ENCODE peak calls at places on chromosomes 16 and 17, in ten cellular contexts. One of them, this sample, is unnamed.

GRCh38 chr17:77602883-77603640 is 355.4 kb upstream of the TNRC6C start:
- DNase-seq in esophagus squamous epithelium: no peak
- DNase-seq in thoracic aorta: no peak
- DNase-seq in A172: no peak
- DNase-seq in mucosa of descending colon: no peak
- DNase-seq in mesothelial cell of epicardium: no peak
- DNase-seq in left kidney: no peak
- DNase-seq in skeletal muscle cell: no peak
- DNase-seq in stromal cell of bone marrow: no peak
- DNase-seq in activated CD4-positive, alpha-beta T cell treated with anti-CD3 and anti-CD28 coated beads, Interleukin-2, amount 50 U/mL, for 48 hours: no peak
- DNase-seq in this sample: no peak

GRCh38 chr16:26195225-26195624 is 503.5 kb downstream of the HS3ST4 start:
- DNase-seq in mesothelial cell of epicardium: no peak
- DNase-seq in A172: no peak
- DNase-seq in mucosa of descending colon: no peak
- DNase-seq in skeletal muscle cell: no peak
- DNase-seq in stromal cell of bone marrow: no peak
- DNase-seq in thoracic aorta: no peak
- DNase-seq in left kidney: peak
- DNase-seq in esophagus squamous epithelium: no peak
- DNase-seq in activated CD4-positive, alpha-beta T cell treated with anti-CD3 and anti-CD28 coated beads, Interleukin-2, amount 50 U/mL, for 48 hours: no peak
- DNase-seq in this sample: no peak

GRCh38 chr17:80786470-80786869 is 205.2 kb upstream of the CHMP6 start:
- DNase-seq in stromal cell of bone marrow: no peak
- DNase-seq in skeletal muscle cell: peak
- DNase-seq in mesothelial cell of epicardium: no peak
- DNase-seq in mucosa of descending colon: no peak
- DNase-seq in esophagus squamous epithelium: no peak
- DNase-seq in left kidney: peak
- DNase-seq in activated CD4-positive, alpha-beta T cell treated with anti-CD3 and anti-CD28 coated beads, Interleukin-2, amount 50 U/mL, for 48 hours: no peak
- DNase-seq in thoracic aorta: no peak
- DNase-seq in A172: no peak
- DNase-seq in this sample: no peak

GRCh38 chr17:7634384-7634783 is 4.4 kb downstream of the SHBG start:
- DNase-seq in mucosa of descending colon: no peak
- DNase-seq in activated CD4-positive, alpha-beta T cell treated with anti-CD3 and anti-CD28 coated beads, Interleukin-2, amount 50 U/mL, for 48 hours: peak
- DNase-seq in A172: peak
- DNase-seq in mesothelial cell of epicardium: no peak
- DNase-seq in left kidney: peak
- DNase-seq in skeletal muscle cell: no peak
- DNase-seq in stromal cell of bone marrow: no peak
- DNase-seq in thoracic aorta: no peak
- DNase-seq in esophagus squamous epithelium: no peak
- DNase-seq in this sample: no peak

GRCh38 chr17:77857306-77857555 is 101.3 kb upstream of the TNRC6C start:
- DNase-seq in activated CD4-positive, alpha-beta T cell treated with anti-CD3 and anti-CD28 coated beads, Interleukin-2, amount 50 U/mL, for 48 hours: no peak
- DNase-seq in mucosa of descending colon: no peak
- DNase-seq in mesothelial cell of epicardium: no peak
- DNase-seq in skeletal muscle cell: no peak
- DNase-seq in A172: no peak
- DNase-seq in thoracic aorta: no peak
- DNase-seq in stromal cell of bone marrow: no peak
- DNase-seq in esophagus squamous epithelium: no peak
- DNase-seq in left kidney: no peak
- DNase-seq in this sample: no peak

GRCh38 chr17:74458835-74459234 is 7.6 kb upstream of the CD300A start:
- DNase-seq in skeletal muscle cell: no peak
- DNase-seq in esophagus squamous epithelium: no peak
- DNase-seq in stromal cell of bone marrow: no peak
- DNase-seq in mucosa of descending colon: no peak
- DNase-seq in mesothelial cell of epicardium: no peak
- DNase-seq in thoracic aorta: no peak
- DNase-seq in activated CD4-positive, alpha-beta T cell treated with anti-CD3 and anti-CD28 coated beads, Interleukin-2, amount 50 U/mL, for 48 hours: no peak
- DNase-seq in left kidney: no peak
- DNase-seq in A172: no peak
- DNase-seq in this sample: no peak

GRCh38 chr16:15879255-15879804 is 9.1 kb downstream of the CEP20 start:
- DNase-seq in mesothelial cell of epicardium: no peak
- DNase-seq in esophagus squamous epithelium: no peak
- DNase-seq in A172: peak
- DNase-seq in thoracic aorta: no peak
- DNase-seq in mucosa of descending colon: no peak
- DNase-seq in skeletal muscle cell: peak
- DNase-seq in left kidney: no peak
- DNase-seq in activated CD4-positive, alpha-beta T cell treated with anti-CD3 and anti-CD28 coated beads, Interleukin-2, amount 50 U/mL, for 48 hours: no peak
- DNase-seq in stromal cell of bone marrow: peak
- DNase-seq in this sample: no peak

GRCh38 chr16:27374794-27375499 is 27.0 kb upstream of the IL21R start:
- DNase-seq in mucosa of descending colon: peak
- DNase-seq in A172: peak
- DNase-seq in left kidney: peak
- DNase-seq in activated CD4-positive, alpha-beta T cell treated with anti-CD3 and anti-CD28 coated beads, Interleukin-2, amount 50 U/mL, for 48 hours: peak
- DNase-seq in stromal cell of bone marrow: peak
- DNase-seq in skeletal muscle cell: peak
- DNase-seq in esophagus squamous epithelium: no peak
- DNase-seq in mesothelial cell of epicardium: peak
- DNase-seq in thoracic aorta: peak
- DNase-seq in this sample: peak

GRCh38 chr17:16477255-16477654 is 14.7 kb downstream of the LRRC75A start:
- DNase-seq in esophagus squamous epithelium: no peak
- DNase-seq in left kidney: no peak
- DNase-seq in activated CD4-positive, alpha-beta T cell treated with anti-CD3 and anti-CD28 coated beads, Interleukin-2, amount 50 U/mL, for 48 hours: no peak
- DNase-seq in A172: peak
- DNase-seq in stromal cell of bone marrow: peak
- DNase-seq in mesothelial cell of epicardium: no peak
- DNase-seq in skeletal muscle cell: peak
- DNase-seq in mucosa of descending colon: no peak
- DNase-seq in thoracic aorta: no peak
- DNase-seq in this sample: no peak

This sample was measured in amygdala.